ENCODE peak calls at places on chromosomes 1 and 21, in eight cellular contexts. F is HL-60; N is PC-9; U is cardiac muscle cell; B is effector memory CD4-positive, alpha-beta T cell; O is vagina; Z is adrenal gland; D is neural progenitor cell. H is an unnamed sample.

GRCh38 chr1:155932085-155932484 is 2.1 kb downstream of the KHDC4 start:
- DNase-seq in D (no peak), Z (no peak), B (no peak), U (no peak), N (peak), F (no peak), O (no peak), H (no peak)

GRCh38 chr1:83999316-83999819 is 436 bp upstream of the TTLL7 start:
- DNase-seq in U (peak), N (peak), B (no peak), F (peak), D (peak), O (no peak), Z (peak), H (no peak)

GRCh38 chr1:79006564-79006963 is at the start of gene ADGRL4:
- DNase-seq in U (peak), D (peak), N (no peak), B (no peak), O (no peak), F (no peak), Z (peak), H (no peak)

GRCh38 chr1:99490031-99490430 is 155.9 kb upstream of the PALMD start:
- DNase-seq in U (peak), O (no peak), B (no peak), N (no peak), Z (no peak), D (no peak), F (no peak), H (no peak)

GRCh38 chr1:58619286-58620054 is 42.4 kb upstream of the TACSTD2 start:
- DNase-seq in Z (no peak), B (no peak), O (no peak), F (no peak), N (peak), U (peak), D (no peak), H (no peak)

GRCh38 chr1:237223419-237223818 is 181.4 kb downstream of the RYR2 start:
- DNase-seq in N (no peak), F (no peak), U (no peak), D (no peak), Z (no peak), O (no peak), B (no peak), H (no peak)

GRCh38 chr21:37710555-37711293 is 205.5 kb downstream of the KCNJ6 start:
- DNase-seq in D (no peak), N (no peak), B (no peak), Z (no peak), U (peak), O (no peak), F (no peak), H (no peak)

GRCh38 chr1:176801553-176802020 is 338.6 kb downstream of the PAPPA2 start:
- DNase-seq in B (no peak), O (no peak), F (no peak), U (no peak), Z (no peak), N (no peak), D (peak), H (no peak)

GRCh38 chr21:26909972-26910371 is 56.9 kb downstream of the ADAMTS5 start:
- DNase-seq in O (no peak), F (no peak), N (no peak), Z (no peak), U (peak), B (no peak), D (peak), H (no peak)

GRCh38 chr1:165631403-165632151 is 543 bp downstream of the MGST3 start:
- DNase-seq in B (peak), U (peak), N (peak), Z (peak), O (no peak), D (peak), F (peak), H (peak)

GRCh38 chr1:184789899-184790298 is 35.2 kb upstream of the EDEM3 start:
- DNase-seq in Z (no peak), O (no peak), F (no peak), N (no peak), U (no peak), B (no peak), D (no peak), H (no peak)

DNA sequence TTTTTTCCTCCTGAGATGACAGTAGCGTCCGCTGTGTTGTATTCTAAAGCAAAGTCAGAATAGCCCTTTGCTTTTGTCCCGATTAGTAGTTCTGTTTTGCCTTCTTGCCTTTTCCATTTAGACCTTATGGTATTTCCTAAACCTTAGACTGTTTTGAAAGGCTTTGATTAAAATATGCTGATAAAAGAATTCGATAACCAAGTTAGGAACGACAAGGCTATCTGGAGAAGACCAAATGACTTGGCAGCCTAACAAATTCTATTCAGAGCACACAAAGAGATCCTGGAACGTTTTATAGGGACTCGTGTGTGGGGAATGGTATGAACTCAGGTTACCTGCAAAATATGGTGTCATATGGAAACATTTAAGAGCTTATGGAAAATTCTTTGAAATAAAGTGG is 42.9 kb downstream of the NFIA start:
- DNase-seq in D (no peak), F (no peak), Z (no peak), B (no peak), N (no peak), U (no peak), O (no peak), H (no peak)
- H3K27ac ChIP-seq in D (no peak), F (no peak), Z (no peak), B (no peak), N (no peak), U (no peak), O (no peak), H (no peak)

DNA sequence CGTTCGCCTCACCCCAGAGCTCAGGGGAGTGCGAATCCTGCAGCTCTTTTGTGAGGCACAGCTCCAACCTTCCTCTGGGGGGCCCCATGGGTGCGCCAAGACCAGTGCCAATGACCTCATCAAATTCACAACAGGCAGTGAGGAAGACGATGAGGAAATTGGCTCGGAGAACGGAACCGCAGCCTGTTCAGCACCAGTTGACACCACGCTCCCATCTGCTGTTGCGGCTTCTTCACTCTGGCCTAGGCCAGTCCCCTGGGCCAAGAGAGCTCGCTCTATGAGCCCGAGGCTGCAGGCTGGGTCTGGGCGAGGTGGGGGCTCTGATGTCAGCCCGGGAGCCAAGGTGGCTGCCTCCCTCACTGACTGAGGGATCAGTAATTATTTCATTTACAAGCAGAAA is 2.2 kb downstream of the PLEKHA6 start:
- DNase-seq in O (no peak), F (peak), Z (no peak), B (no peak), U (peak), N (no peak), D (no peak), H (no peak)
- H3K4me3 ChIP-seq in O (no peak), F (no peak), Z (no peak), B (no peak), U (no peak), N (no peak), D (no peak), H (no peak)

GRCh38 chr1:200738348-200738732 is 353 bp upstream of the CAMSAP2 start:
- DNase-seq in D (no peak), Z (no peak), B (no peak), F (no peak), O (no peak), N (no peak), U (peak), H (no peak)

GRCh38 chr1:200738733-200739498 is at the start of gene CAMSAP2:
- DNase-seq in U (peak), O (peak), D (peak), F (peak), N (peak), Z (peak), B (peak), H (peak)

GRCh38 chr1:200737647-200738296 is 921 bp upstream of the CAMSAP2 start:
- DNase-seq in U (no peak), Z (no peak), B (no peak), D (no peak), O (no peak), F (no peak), N (no peak), H (no peak)

GRCh38 chr1:200740291-200741212 is 1.9 kb downstream of the CAMSAP2 start:
- DNase-seq in Z (no peak), U (peak), F (no peak), N (no peak), D (no peak), O (no peak), B (no peak), H (no peak)

GRCh38 chr1:200739499-200740290 is 1.0 kb downstream of the CAMSAP2 start:
- DNase-seq in U (peak), N (peak), B (no peak), O (no peak), D (peak), Z (peak), F (no peak), H (peak)
- H3K27ac ChIP-seq in U (peak), N (peak), B (peak), O (peak), D (peak), Z (peak), F (no peak), H (no peak)

DNA sequence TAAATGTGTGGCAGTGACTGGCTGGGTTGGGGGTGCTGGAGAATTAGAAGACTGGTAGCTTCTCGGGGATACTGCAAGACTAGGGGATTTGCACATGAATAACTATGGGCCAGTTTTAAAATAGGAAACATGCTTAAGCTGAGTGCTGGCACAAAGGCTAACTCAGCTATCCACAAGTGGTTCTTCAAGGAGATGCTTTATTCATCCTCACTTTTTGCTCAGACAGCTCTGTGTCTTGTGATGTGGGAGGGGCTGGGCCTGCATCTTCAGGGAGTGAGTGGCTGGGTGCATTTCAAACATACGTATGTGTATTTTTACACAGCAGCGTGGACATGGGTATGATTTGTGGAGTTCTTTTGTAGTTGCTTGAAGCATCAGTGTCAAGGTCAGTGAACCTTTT is 2.3 kb downstream of the COQ8A start:
- DNase-seq in U (no peak), N (no peak), O (no peak), D (no peak), Z (peak), B (no peak), F (no peak), H (no peak)
- H3K4me3 ChIP-seq in U (no peak), N (no peak), O (no peak), D (no peak), Z (peak), B (no peak), F (peak), H (no peak)